ENCODE peak calls at places on chromosomes 6 and 20, in six cellular contexts. F, B, S, I, L and C are unnamed samples. For H3K36me3, the result is how much of the 10 kb centered on the place peaks cover.

GRCh38 chr6:10309826-10310405 is 105.0 kb downstream of the TFAP2A start:
- DNase-seq in S (no peak), B (peak), L (no peak), F (no peak), I (no peak), C (no peak)

GRCh38 chr6:143396497-143397228 is 53.8 kb downstream of the ADAT2 start:
- DNase-seq in I (no peak), S (peak), F (no peak), B (no peak), L (no peak), C (no peak)

GRCh38 chr20:32539063-32539816 is 45.9 kb downstream of the NOL4L start:
- DNase-seq in S (no peak), F (no peak), B (no peak), L (no peak), I (no peak), C (no peak)

GRCh38 chr20:52889225-52889624 is 82.9 kb upstream of the TSHZ2 start:
- DNase-seq in B (no peak), L (no peak), F (no peak), I (no peak), S (peak), C (peak)

GRCh38 chr6:160274846-160275510 is 16.4 kb upstream of the SLC22A2 start:
- DNase-seq in F (no peak), B (no peak), I (no peak), L (no peak), S (no peak), C (no peak)

GRCh38 chr6:133843098-133843497 is 45.8 kb upstream of the TCF21 start:
- DNase-seq in L (no peak), F (no peak), B (no peak), S (no peak), I (no peak), C (no peak)

GRCh38 chr6:113530769-113531168 is 326.4 kb upstream of the MARCKS start:
- DNase-seq in F (peak), S (peak), B (no peak), I (no peak), L (no peak), C (peak)

GRCh38 chr6:1607557-1608221 is 2.0 kb upstream of the FOXC1 start:
- DNase-seq in I (no peak), F (no peak), L (peak), B (peak), S (peak), C (no peak)

GRCh38 chr6:157762636-157763035 is 60.4 kb upstream of the SNX9 start:
- DNase-seq in F (no peak), I (no peak), L (no peak), S (no peak), B (peak), C (no peak)

GRCh38 chr6:93468291-93468690 is 48.9 kb upstream of the EPHA7 start:
- DNase-seq in F (no peak), B (peak), I (peak), L (no peak), S (no peak), C (peak)

GRCh38 chr20:20665200-20665599 is 47.2 kb downstream of the RALGAPA2 start:
- DNase-seq in L (no peak), B (no peak), F (no peak), I (no peak), S (peak), C (no peak)

GRCh38 chr20:14622796-14623195 is 285.4 kb upstream of the FLRT3 start:
- DNase-seq in S (peak), L (no peak), I (no peak), F (peak), B (peak), C (peak)

GRCh38 chr6:117605169-117605826 is 3.0 kb upstream of the GOPC start:
- DNase-seq in S (peak), I (peak), F (peak), B (peak), L (no peak), C (peak)

GRCh38 chr6:88004707-88005106 is 42.9 kb upstream of the SPACA1 start:
- DNase-seq in B (no peak), I (no peak), L (no peak), F (no peak), S (no peak), C (no peak)

GRCh38 chr6:14612016-14612415 is 494.4 kb downstream of the CD83 start:
- DNase-seq in B (peak), F (peak), L (no peak), I (no peak), S (no peak), C (peak)

GRCh38 chr6:28683945-28684538 is 158.4 kb downstream of the GPX5 start:
- DNase-seq in F (peak), B (peak), L (no peak), I (peak), S (peak), C (peak)

GRCh38 chr6:10237284-10238043 is 177.4 kb downstream of the TFAP2A start:
- DNase-seq in F (peak), I (no peak), S (peak), B (no peak), L (no peak), C (no peak)

GRCh38 chr6:143408151-143408786 is 42.2 kb downstream of the ADAT2 start:
- DNase-seq in L (no peak), F (no peak), B (no peak), S (peak), I (no peak), C (no peak)

GRCh38 chr6:54846243-54846856 is at the start of gene FAM83B:
- DNase-seq in S (peak), I (peak), F (no peak), B (peak), L (peak), C (peak)

GRCh38 chr6:160730911-160731310 is 28.9 kb downstream of the PLG start:
- DNase-seq in F (no peak), S (peak), I (no peak), L (peak), B (peak), C (no peak)

GRCh38 chr20:41094656-41095055 is 42.7 kb upstream of the PLCG1 start:
- DNase-seq in I (no peak), B (no peak), L (no peak), F (peak), S (no peak), C (peak)

GRCh38 chr6:106799008-106799952 is 169.9 kb downstream of the QRSL1 start:
- DNase-seq in I (no peak), L (no peak), S (peak), B (peak), F (peak), C (peak)

GRCh38 chr6:12275084-12275483 is 15.1 kb upstream of the EDN1 start:
- DNase-seq in L (no peak), B (peak), F (no peak), S (peak), I (no peak), C (no peak)

GRCh38 chr20:57928181-57928967 is 218.6 kb upstream of the PMEPA1 start:
- DNase-seq in B (peak), L (no peak), S (peak), F (no peak), I (no peak), C (no peak)

GRCh38 chr6:128463942-128464341 is 56.5 kb downstream of the PTPRK start:
- DNase-seq in B (no peak), I (no peak), L (no peak), S (peak), F (peak), C (no peak)

GRCh38 chr20:46221271-46221670 is 87.0 kb downstream of the CDH22 start:
- DNase-seq in F (no peak), I (no peak), B (peak), S (no peak), L (no peak), C (no peak)

GRCh38 chr6:108121612-108122011 is 44.2 kb upstream of the NR2E1 start:
- DNase-seq in S (no peak), F (no peak), I (no peak), B (no peak), L (no peak), C (no peak)

GRCh38 chr6:5123296-5124135 is 38.4 kb downstream of the PPP1R3G start:
- DNase-seq in F (no peak), B (no peak), S (no peak), I (no peak), L (no peak), C (no peak)

GRCh38 chr6:7726416-7727149 is 684 bp downstream of the BMP6 start:
- DNase-seq in I (peak), L (peak), S (peak), B (peak), F (no peak), C (peak)

GRCh38 chr6:9116026-9116425 is 680.7 kb upstream of the SLC35B3 start:
- DNase-seq in L (no peak), F (peak), I (no peak), B (peak), S (no peak), C (peak)

GRCh38 chr20:41411458-41411857 is 44.8 kb upstream of the EMILIN3 start:
- DNase-seq in F (peak), S (peak), B (no peak), I (no peak), L (no peak), C (peak)

GRCh38 chr20:51500311-51500710 is 42.2 kb downstream of the NFATC2 start:
- DNase-seq in S (no peak), B (no peak), I (no peak), F (no peak), L (no peak), C (no peak)

GRCh38 chr6:81465859-81466258 is 286.6 kb downstream of the TENT5A start:
- DNase-seq in S (peak), I (peak), B (peak), F (peak), L (no peak), C (peak)

GRCh38 chr20:8330785-8331699 is 199.0 kb downstream of the PLCB1 start:
- DNase-seq in I (no peak), F (no peak), S (no peak), B (no peak), L (no peak), C (no peak)

GRCh38 chr6:19691465-19692167 is 145.6 kb upstream of the ID4 start:
- DNase-seq in F (no peak), S (no peak), B (peak), L (peak), I (peak), C (no peak)

GRCh38 chr6:18265099-18265372 is 706 bp upstream of the DEK start:
- DNase-seq in I (no peak), F (no peak), S (no peak), B (no peak), L (no peak), C (no peak)

GRCh38 chr6:18264338-18265098 is at the start of gene DEK:
- DNase-seq in S (peak), B (peak), F (peak), L (peak), I (peak), C (peak)

GRCh38 chr6:18262812-18263560 is 1.3 kb downstream of the DEK start:
- DNase-seq in F (peak), L (no peak), B (peak), I (no peak), S (peak), C (peak)

GRCh38 chr6:18261877-18262276 is 2.5 kb downstream of the DEK start:
- DNase-seq in F (no peak), I (no peak), B (peak), S (no peak), L (no peak), C (no peak)

DNA sequence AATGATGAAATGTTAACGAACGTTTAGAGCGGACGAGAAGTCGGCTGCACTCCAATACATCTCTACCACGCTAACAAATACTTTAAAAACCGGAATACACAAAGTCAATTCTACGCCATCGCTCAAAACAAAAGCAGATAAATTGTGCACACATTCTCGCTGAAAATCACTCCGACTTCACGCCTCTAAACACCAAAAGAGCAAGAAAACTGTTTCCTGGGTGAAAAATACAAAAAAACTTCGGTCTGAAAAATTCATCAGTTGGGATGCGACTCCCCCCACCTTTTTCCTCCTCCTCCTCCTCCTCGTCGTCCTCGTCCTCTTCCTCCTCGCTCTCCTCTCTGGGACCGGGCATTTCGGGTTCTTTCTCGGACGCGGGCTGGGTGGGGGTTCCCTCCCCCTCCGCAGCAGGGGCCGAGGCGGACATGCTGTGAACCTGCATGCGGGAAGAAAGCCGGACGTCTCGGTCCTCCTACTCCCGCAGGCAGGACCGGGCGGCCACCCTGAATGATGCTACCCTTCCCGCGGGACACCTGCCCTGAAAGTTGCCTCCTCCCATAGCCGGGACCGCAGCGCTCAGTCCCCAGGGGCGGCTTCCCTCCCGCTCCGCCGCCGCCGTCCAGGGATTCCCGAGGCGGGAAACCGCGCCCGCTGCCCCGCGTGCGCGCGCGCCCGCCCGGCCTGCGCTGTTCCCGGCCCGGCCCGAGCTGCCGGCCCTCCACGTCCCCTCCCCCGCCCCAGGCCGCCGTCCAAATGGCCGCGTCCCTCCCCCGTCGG is 581 bp downstream of the DEK start:
- DNase-seq in B (no peak), L (peak), S (peak), I (no peak), F (no peak), C (peak)
- H2BK120ac ChIP-seq in B (peak), L (peak), S (peak), I (no peak), F (peak), C (peak)

DNA sequence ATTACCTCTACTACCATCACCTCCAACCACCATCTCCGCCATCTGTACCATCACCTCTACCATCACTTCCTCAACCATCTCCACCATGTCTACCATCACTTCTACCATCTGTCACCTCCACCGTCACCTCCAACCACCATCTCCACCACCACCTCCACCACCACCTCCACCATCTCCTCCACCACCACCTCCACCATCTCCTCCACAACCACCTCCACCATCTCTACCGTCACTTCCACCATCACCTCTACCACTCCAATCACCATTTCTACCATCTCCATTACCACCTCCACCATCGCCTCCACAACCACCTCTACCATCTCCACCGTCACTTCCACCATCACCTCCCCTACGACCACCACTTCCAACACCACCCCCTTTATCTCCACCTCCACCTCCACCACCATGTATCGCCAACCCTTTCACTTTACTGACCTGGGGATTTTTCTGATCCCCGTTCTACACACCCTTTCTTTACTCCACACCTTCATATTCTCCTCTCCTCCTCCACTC is 2.3 kb downstream of the IPCEF1 start:
- DNase-seq in F (no peak), L (no peak), I (no peak), B (no peak), S (no peak), C (no peak)
- H3K36me3 ChIP-seq in F (under half), L (under half), I (under half), B (under half), S (under half), C (under half)

GRCh38 chr6:158853072-158853871 is 34.1 kb upstream of the EZR start:
- DNase-seq in B (peak), L (peak), S (peak), I (peak), F (peak), C (peak)
- H4K8ac ChIP-seq in B (no peak), L (peak), S (peak), I (no peak), F (peak), C (peak)

GRCh38 chr6:158894192-158894591 is 75.0 kb upstream of the EZR start:
- DNase-seq in B (peak), S (peak), F (peak), L (no peak), I (peak), C (peak)
- H2BK120ac ChIP-seq in B (no peak), S (peak), F (peak), L (no peak), I (no peak), C (no peak)

DNA sequence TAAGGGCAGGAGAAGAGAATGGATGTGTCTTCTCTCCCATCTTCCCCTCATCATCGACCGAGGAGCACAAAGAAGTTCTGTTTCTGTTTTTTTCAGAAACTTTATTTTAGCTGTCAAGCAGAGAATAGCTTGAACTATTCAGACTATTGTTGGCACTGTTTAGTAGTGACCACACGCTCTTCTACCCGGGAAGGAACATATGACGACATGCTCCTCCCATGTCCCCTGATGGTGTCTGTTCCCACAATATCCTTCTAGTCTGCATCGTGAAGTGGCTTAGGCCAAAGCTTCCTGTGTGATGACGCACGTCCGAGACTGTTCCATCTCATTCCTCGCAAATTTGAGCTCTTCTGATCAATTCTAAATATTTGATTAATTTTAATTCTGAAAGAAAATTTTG is 27.2 kb upstream of the KIF25 start:
- DNase-seq in I (no peak), L (no peak), B (no peak), S (no peak), F (no peak), C (no peak)
- H3K36me3 ChIP-seq in I (half or more), L (under half), B (under half), S (under half), F (under half), C (under half)

GRCh38 chr6:96116674-96117073 is 100.9 kb downstream of the FUT9 start:
- DNase-seq in S (peak), I (peak), B (peak), F (no peak), L (no peak), C (no peak)
- H4K8ac ChIP-seq in S (no peak), I (no peak), B (no peak), F (no peak), L (no peak), C (no peak)